ENCODE peak calls at places on chromosomes 3 and 15, in ten cellular contexts. E is spleen; M is neuronal stem cell; K is AG04450; H is CD4-positive, CD25-positive, alpha-beta regulatory T cell; C is cardiac muscle cell; A is neural progenitor cell; U is upper lobe of right lung; P is CD8-positive, alpha-beta memory T cell; Z is HL-60. G is an unnamed sample.
A peak's percentile ranks its signal among the peaks of the same experiment; 100 is the strongest.

GRCh38 chr3:46500631-46501377 is 3.0 kb downstream of the RTP3 start:
- DNase-seq in M (no peak), E (no peak), A (no peak), Z (no peak), H (no peak), K (no peak), C (no peak), P (no peak), U (no peak), G (no peak)

GRCh38 chr15:101255615-101256350 is 3.9 kb upstream of the CHSY1 start:
- DNase-seq in Z (no peak), P (no peak), M (no peak), H (no peak), C (peak; percentile 82), U (no peak), K (no peak), E (no peak), A (peak; percentile 64), G (no peak)

GRCh38 chr3:113626513-113627371 is 69.7 kb downstream of the USF3 start:
- DNase-seq in C (peak; percentile 59), A (peak; percentile 86), P (no peak), M (peak; percentile 58), H (no peak), E (peak; percentile 82), K (peak; percentile 7), U (no peak), Z (peak; percentile 36), G (no peak)

GRCh38 chr3:124491098-124491497 is 239.2 kb upstream of the UMPS start:
- DNase-seq in U (no peak), M (no peak), E (no peak), Z (no peak), A (no peak), K (no peak), C (no peak), H (no peak), P (no peak), G (no peak)

GRCh38 chr3:50444213-50444612 is 59.2 kb downstream of the CACNA2D2 start:
- DNase-seq in H (no peak), Z (no peak), A (no peak), P (no peak), M (no peak), C (no peak), E (no peak), U (no peak), K (no peak), G (no peak)

GRCh38 chr3:4852780-4853748 is 126.2 kb upstream of the BHLHE40 start:
- DNase-seq in M (no peak), A (no peak), U (no peak), Z (no peak), E (no peak), K (no peak), H (no peak), C (no peak), P (no peak), G (no peak)

GRCh38 chr3:81947359-81947758 is 185.9 kb upstream of the GBE1 start:
- DNase-seq in E (no peak), A (no peak), C (no peak), U (no peak), Z (no peak), M (no peak), K (no peak), P (no peak), H (no peak), G (no peak)

GRCh38 chr15:72919936-72920455 is 132.3 kb upstream of the NEO1 start:
- DNase-seq in Z (no peak), M (no peak), E (no peak), C (no peak), P (no peak), U (no peak), K (no peak), A (no peak), H (no peak), G (no peak)

GRCh38 chr3:14496351-14496750 is 43.8 kb downstream of the GRIP2 start:
- DNase-seq in P (no peak), C (no peak), H (no peak), Z (no peak), K (no peak), M (no peak), A (no peak), U (peak; percentile 52), E (peak; percentile 71), G (no peak)

GRCh38 chr3:188769833-188770232 is 401.9 kb upstream of the TPRG1 start:
- DNase-seq in K (no peak), P (no peak), H (no peak), C (no peak), A (peak; percentile 6), E (no peak), U (no peak), Z (no peak), M (no peak), G (no peak)

GRCh38 chr3:188775412-188775811 is 396.4 kb upstream of the TPRG1 start:
- DNase-seq in E (no peak), M (no peak), H (no peak), P (no peak), Z (no peak), A (no peak), C (no peak), K (no peak), U (no peak), G (no peak)

GRCh38 chr3:188776447-188776846 is 395.3 kb upstream of the TPRG1 start:
- DNase-seq in A (peak; percentile 42), Z (no peak), H (no peak), P (no peak), M (no peak), E (no peak), K (no peak), U (no peak), C (no peak), G (no peak)

GRCh38 chr3:188772886-188773285 is 398.9 kb upstream of the TPRG1 start:
- DNase-seq in H (no peak), E (no peak), A (no peak), P (no peak), Z (no peak), K (peak; percentile 86), C (no peak), U (no peak), M (no peak), G (no peak)
- H3K27ac ChIP-seq in H (no peak overlapping the region), E (no peak overlapping the region), A (no peak overlapping the region), P (no peak overlapping the region), Z (no peak overlapping the region), K (no peak overlapping the region), C (no peak overlapping the region), U (no peak overlapping the region), M (no peak overlapping the region), G (peak overlapping the region; percentile 1)

DNA sequence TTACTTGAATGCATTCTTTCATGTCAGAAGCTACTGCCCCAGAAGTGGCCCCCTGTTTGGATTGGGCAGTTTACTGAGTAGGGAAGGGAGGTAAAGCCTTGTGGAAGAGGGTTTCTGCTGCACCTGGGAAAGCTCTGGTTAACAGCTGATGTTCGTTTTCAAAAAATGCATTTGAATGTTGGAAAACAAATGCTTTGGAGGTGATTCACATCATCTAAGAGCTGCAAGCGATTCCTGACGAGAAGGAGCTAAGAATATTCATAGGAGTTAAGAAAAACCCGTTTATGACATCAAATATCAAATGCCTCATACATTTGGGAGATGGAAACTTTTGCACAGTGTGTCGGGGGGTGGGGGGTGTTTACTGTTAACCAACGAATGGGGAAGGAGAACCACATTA is 183.8 kb upstream of the NR2F2 start:
- DNase-seq in U (no peak), A (no peak), C (no peak), P (no peak), E (no peak), H (no peak), M (no peak), Z (no peak), K (no peak), G (no peak)
- H3K27me3 ChIP-seq in U (no peaks in the 10 kb centered on the region), A (no peaks in the 10 kb centered on the region), C (no peaks in the 10 kb centered on the region), P (no peaks in the 10 kb centered on the region), E (no peaks in the 10 kb centered on the region), H (no peaks in the 10 kb centered on the region), M (no peaks in the 10 kb centered on the region), Z (no peaks in the 10 kb centered on the region), K (no peaks in the 10 kb centered on the region), G (no peaks in the 10 kb centered on the region)

GRCh38 chr3:127739347-127740135 is 66.8 kb downstream of the ABTB1 start:
- DNase-seq in U (no peak), P (no peak), H (no peak), C (no peak), M (no peak), K (no peak), A (no peak), E (peak; percentile 64), Z (no peak), G (no peak)

GRCh38 chr3:127735767-127736693 is 63.3 kb downstream of the ABTB1 start:
- DNase-seq in H (no peak), K (peak; percentile 44), P (no peak), Z (peak; percentile 65), U (no peak), M (no peak), E (peak; percentile 73), C (no peak), A (no peak), G (no peak)

GRCh38 chr3:127734754-127735473 is 62.2 kb downstream of the ABTB1 start:
- DNase-seq in M (no peak), A (no peak), K (peak; percentile 85), C (no peak), E (peak; percentile 66), H (no peak), U (no peak), P (no peak), Z (peak; percentile 69), G (peak; percentile 56)

GRCh38 chr3:127738192-127738840 is 65.6 kb downstream of the ABTB1 start:
- DNase-seq in A (no peak), U (no peak), P (no peak), C (no peak), E (peak; percentile 67), M (no peak), K (no peak), H (no peak), Z (no peak), G (no peak)

DNA sequence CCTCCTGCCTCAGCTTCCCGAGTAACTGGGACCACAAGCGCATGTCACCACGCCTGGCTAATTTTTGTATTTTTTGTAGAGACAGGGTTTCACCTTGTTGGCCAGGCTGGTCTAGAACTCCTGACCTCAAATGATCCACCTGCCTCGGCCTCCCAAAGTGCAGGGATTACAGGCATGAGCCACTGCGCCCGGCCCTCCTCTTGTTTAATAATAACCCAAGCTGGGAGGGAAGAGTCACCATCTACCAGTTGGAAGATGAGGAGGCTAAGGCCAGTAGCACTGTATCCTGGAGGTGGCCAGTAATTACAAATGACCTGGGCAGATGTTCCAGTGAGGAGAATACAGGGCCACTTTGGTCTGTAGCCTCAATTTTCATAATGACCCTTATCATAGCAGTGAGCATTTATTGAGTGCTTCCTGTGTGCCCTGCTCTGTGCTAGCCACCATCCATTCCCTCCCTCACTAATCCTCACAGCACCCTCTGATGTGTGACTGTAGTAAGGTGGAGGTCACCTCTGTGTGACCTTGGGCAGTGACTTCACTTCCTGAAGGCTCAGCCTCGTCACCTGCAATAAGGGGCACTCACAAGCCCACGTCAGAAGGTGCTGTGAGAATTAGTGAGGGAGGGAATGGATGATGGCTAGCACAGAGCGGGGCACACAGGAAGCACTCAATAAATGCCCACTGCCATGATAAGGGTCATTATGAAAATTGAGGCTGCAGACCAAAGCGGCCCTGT is 64.2 kb downstream of the ABTB1 start:
- DNase-seq in C (no peak), U (no peak), M (no peak), P (no peak), E (no peak), K (no peak), A (no peak), Z (no peak), H (no peak), G (no peak)
- H3K27ac ChIP-seq in C (no peak overlapping the region), U (no peak overlapping the region), M (no peak overlapping the region), P (no peak overlapping the region), E (no peak overlapping the region), K (peak overlapping the region; percentile 39), A (no peak overlapping the region), Z (no peak overlapping the region), H (no peak overlapping the region), G (peak overlapping the region; percentile 80)

GRCh38 chr15:65958835-65959234 is 89.5 kb downstream of the RAB11A start:
- DNase-seq in Z (no peak), H (no peak), K (no peak), U (no peak), E (no peak), C (no peak), M (no peak), A (no peak), P (no peak), G (no peak)
- H3K27me3 ChIP-seq in Z (no peaks in the 10 kb centered on the region), H (peaks cover 6% of the 10 kb centered on the region), K (peaks cover 35% of the 10 kb centered on the region), U (peaks cover 4% of the 10 kb centered on the region), E (no peaks in the 10 kb centered on the region), C (peaks cover 4% of the 10 kb centered on the region), M (no peaks in the 10 kb centered on the region), A (no peaks in the 10 kb centered on the region), P (no peaks in the 10 kb centered on the region), G (peaks cover 26% of the 10 kb centered on the region)